ENCODE peak calls at places on chromosomes 11 and 22, in ten cellular contexts. W is AG09309, Y is astrocyte of the spinal cord, F is Peyer's patch, S is lung, Z is psoas muscle, C is thoracic aorta, P is GM06990, O is uterus, T is fibroblast of villous mesenchyme. D is an unnamed sample.

GRCh38 chr11:2312232-2313042 is 10.6 kb downstream of the TSPAN32 start:
- DNase-seq in C (no peak), Z (no peak), S (no peak), T (peak; percentile 49), Y (peak; percentile 69), P (no peak), W (peak; percentile 14), O (peak; percentile 67), F (peak; percentile 43), D (peak; percentile 32)

GRCh38 chr11:13384837-13385417 is 78.1 kb downstream of the BTBD10 start:
- DNase-seq in S (no peak), T (peak; percentile 45), Z (no peak), F (no peak), P (no peak), C (no peak), O (no peak), Y (peak; percentile 55), W (peak; percentile 1), D (peak; percentile 73)

GRCh38 chr11:80346660-80347059 is 905.8 kb upstream of the TENM4 start:
- DNase-seq in Y (no peak), P (no peak), T (no peak), O (no peak), W (no peak), S (no peak), Z (no peak), C (no peak), F (no peak), D (no peak)

GRCh38 chr22:48503876-48504275 is 1323.8 kb downstream of the BRD1 start:
- DNase-seq in Z (no peak), W (no peak), Y (no peak), T (no peak), C (no peak), F (no peak), S (no peak), P (no peak), O (no peak), D (no peak)

GRCh38 chr11:36750349-36750748 is 152.3 kb upstream of the RAG2 start:
- DNase-seq in W (no peak), S (no peak), F (no peak), Z (no peak), O (no peak), Y (no peak), T (no peak), P (no peak), C (no peak), D (no peak)

GRCh38 chr11:1881442-1882264 is 10.0 kb downstream of the PRR33 start:
- DNase-seq in W (no peak), C (no peak), T (peak; percentile 39), Y (no peak), P (no peak), S (no peak), Z (peak; percentile 67), O (peak; percentile 68), F (no peak), D (no peak)

GRCh38 chr11:34284166-34284565 is 73.6 kb downstream of the ABTB2 start:
- DNase-seq in P (no peak), Y (no peak), F (no peak), S (no peak), Z (no peak), O (no peak), T (no peak), W (no peak), C (no peak), D (no peak)

GRCh38 chr22:24097961-24098391 is 83.3 kb upstream of the SUSD2 start:
- DNase-seq in Y (no peak), F (peak; percentile 36), T (no peak), P (no peak), Z (no peak), C (no peak), O (no peak), W (no peak), S (no peak), D (no peak)

DNA sequence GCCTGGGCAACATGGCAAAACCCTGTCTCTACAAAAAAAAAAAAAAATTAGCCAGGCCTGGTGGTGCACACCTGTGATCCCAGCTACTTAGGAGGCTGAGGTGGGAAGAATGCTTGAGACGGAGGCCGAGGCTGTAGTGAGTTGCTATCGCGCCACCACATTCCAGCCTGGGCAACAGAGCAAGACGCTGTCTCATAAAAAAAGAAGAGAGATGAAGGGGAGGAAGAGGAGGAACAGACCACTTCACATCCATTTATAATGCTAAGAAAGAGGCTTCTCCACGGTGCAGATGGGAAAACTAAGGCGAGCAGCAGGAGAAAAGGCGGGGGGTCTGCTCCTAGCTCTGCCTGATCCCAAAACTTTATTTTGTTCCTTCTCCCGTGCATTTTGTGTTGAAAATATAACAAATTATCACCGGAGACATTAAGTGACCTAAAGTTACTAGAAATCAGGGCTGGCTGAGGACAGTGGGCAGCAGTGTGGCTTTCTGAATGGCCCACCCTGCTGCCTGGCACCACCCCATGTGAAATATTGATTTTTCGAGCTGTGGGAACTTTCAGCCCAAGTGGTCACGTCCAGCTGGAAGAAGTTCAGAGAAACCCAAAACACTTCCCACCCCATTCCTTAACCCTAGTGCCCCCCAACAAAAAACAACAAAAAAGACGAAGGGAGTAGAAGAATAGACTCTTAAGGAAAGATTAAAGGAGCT is 9.5 kb downstream of the MYH9 start:
- DNase-seq in C (no peak), T (no peak), Y (no peak), Z (no peak), O (no peak), W (no peak), F (no peak), P (no peak), S (no peak), D (no peak)
- H3K4me3 ChIP-seq in C (peak overlapping the region; percentile 59), T (no peak overlapping the region), Y (no peak overlapping the region), Z (no peak overlapping the region), O (no peak overlapping the region), W (no peak overlapping the region), F (no peak overlapping the region), P (no peak overlapping the region), S (no peak overlapping the region), D (no peak overlapping the region)

GRCh38 chr22:25417792-25418191 is 146.7 kb upstream of the GRK3 start:
- DNase-seq in F (no peak), T (no peak), P (no peak), Y (no peak), S (no peak), O (no peak), Z (no peak), W (no peak), C (no peak), D (no peak)

GRCh38 chr22:25420925-25421904 is 143.3 kb upstream of the GRK3 start:
- DNase-seq in F (no peak), S (no peak), P (no peak), O (no peak), Z (no peak), Y (no peak), T (no peak), C (no peak), W (no peak), D (peak; percentile 11)

GRCh38 chr22:25419247-25420113 is 145.0 kb upstream of the GRK3 start:
- DNase-seq in F (no peak), Y (no peak), P (no peak), W (no peak), T (no peak), S (peak; percentile 45), Z (no peak), C (no peak), O (no peak), D (peak; percentile 9)

DNA sequence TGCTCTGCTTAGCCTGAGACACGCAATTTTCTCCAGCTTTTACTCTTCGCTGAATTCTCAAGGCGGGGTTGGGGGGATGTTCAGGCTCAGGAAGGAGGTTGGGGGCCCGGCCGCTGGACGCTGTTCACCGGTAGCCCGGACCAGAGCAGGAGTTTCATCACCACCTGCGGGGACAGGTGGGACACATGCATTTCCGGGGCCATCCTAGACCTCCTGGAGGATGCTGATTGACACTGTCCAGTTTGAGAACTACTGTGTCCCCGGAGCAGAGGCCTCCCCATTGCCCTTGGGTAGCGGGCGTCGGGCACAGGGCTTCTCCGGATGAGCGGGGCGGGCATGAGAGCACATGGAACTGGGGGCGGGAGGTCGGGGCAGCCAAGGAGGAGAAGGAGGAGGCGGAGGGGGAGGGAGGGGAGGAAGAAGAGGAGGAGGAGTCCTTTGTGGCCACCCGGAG is 144.0 kb upstream of the GRK3 start:
- DNase-seq in S (no peak), T (no peak), O (no peak), F (no peak), C (no peak), Z (no peak), Y (no peak), P (no peak), W (no peak), D (no peak)
- H3K4me3 ChIP-seq in S (no peak overlapping the region), T (no peak overlapping the region), O (no peak overlapping the region), F (no peak overlapping the region), C (peak overlapping the region; percentile 59), Z (peak overlapping the region; percentile 57), Y (no peak overlapping the region), P (peak overlapping the region; percentile 43), W (no peak overlapping the region), D (no peak overlapping the region)

GRCh38 chr22:37558815-37559214 is 1.5 kb upstream of the CDC42EP1 start:
- DNase-seq in P (no peak), O (no peak), C (no peak), Y (no peak), F (no peak), Z (no peak), W (no peak), S (no peak), T (no peak), D (no peak)

GRCh38 chr22:37561209-37562048 is 1.1 kb downstream of the CDC42EP1 start:
- DNase-seq in W (no peak), Z (peak; percentile 92), Y (peak; percentile 87), C (peak; percentile 84), F (peak; percentile 94), O (peak; percentile 97), S (peak; percentile 90), P (peak; percentile 69), T (peak; percentile 91), D (peak; percentile 93)

GRCh38 chr22:37560682-37561208 is 465 bp downstream of the CDC42EP1 start:
- DNase-seq in Y (peak; percentile 61), P (no peak), S (no peak), T (peak; percentile 55), C (no peak), F (no peak), Z (peak; percentile 64), W (no peak), O (peak; percentile 78), D (peak; percentile 54)

GRCh38 chr22:37559901-37560681 is at the start of gene CDC42EP1:
- DNase-seq in Y (peak; percentile 59), Z (peak; percentile 64), O (peak; percentile 72), W (no peak), F (peak; percentile 83), C (no peak), P (no peak), T (peak; percentile 57), S (no peak), D (peak; percentile 75)

DNA sequence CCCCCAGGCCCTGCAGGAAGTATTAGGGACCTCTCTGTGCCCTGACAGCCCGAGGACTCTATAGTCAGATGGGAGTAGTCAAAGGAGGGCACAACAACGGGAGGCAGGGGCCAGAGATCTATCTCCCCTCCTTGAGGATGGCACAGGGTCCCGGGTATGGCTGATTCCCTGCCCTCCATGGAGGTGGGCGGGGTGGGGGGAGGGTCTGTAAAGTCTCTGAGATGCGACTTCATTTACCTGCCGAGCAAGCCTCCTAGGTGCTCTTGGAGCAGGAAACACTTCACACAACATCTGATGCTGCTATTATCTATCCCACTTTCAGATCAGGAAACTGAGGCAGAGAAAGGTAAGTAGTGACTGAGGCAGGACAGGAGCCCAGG is 769 bp upstream of the CDC42EP1 start:
- DNase-seq in Z (no peak), C (no peak), Y (no peak), O (no peak), T (no peak), S (no peak), P (no peak), W (no peak), F (no peak), D (no peak)
- H3K4me3 ChIP-seq in Z (peak overlapping the region; percentile 72), C (peak overlapping the region; percentile 95), Y (peak overlapping the region; percentile 32), O (peak overlapping the region; percentile 99), T (peak overlapping the region; percentile 48), S (peak overlapping the region; percentile 22), P (no peak overlapping the region), W (peak overlapping the region; percentile 29), F (peak overlapping the region; percentile 61), D (no peak overlapping the region)

DNA sequence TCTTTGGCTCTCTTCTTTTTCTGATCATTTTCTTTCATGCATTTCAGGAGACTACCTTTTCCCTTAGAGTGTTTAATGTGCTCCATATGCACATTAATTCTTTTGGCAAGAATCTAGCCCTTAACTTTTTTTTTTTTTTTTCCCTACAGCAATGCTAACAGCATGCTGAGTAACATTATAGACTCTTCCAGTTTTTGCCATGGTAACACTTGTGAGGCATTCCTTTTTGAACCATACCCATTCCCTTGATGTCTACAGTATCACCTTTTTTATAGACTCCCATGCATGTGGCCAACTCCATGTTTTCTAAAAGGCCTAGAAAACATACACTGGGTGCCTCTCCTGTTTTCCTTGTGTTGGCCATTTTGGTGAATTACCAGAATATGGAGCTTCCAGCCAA is 2.9 kb upstream of the MRPL17 start:
- DNase-seq in P (no peak), W (no peak), O (no peak), Y (no peak), S (no peak), Z (no peak), C (no peak), T (no peak), F (no peak), D (no peak)
- H3K4me3 ChIP-seq in P (no peak overlapping the region), W (no peak overlapping the region), O (no peak overlapping the region), Y (no peak overlapping the region), S (no peak overlapping the region), Z (no peak overlapping the region), C (no peak overlapping the region), T (no peak overlapping the region), F (no peak overlapping the region), D (no peak overlapping the region)

D was measured in cardiac fibroblast.